ENCODE peak calls at places on chromosome 2, in six cellular contexts. One of them, this sample, is unnamed.

GRCh38 chr2:204538179-204539009 is 6.9 kb upstream of the PARD3B start:
- DNase-seq in neural progenitor cell: peak; percentile 63
- DNase-seq in WERI-Rb-1: no peak
- DNase-seq in tibial artery: no peak
- DNase-seq in sigmoid colon: peak; percentile 75
- DNase-seq in cardiac muscle cell: peak; percentile 54
- DNase-seq in this sample: no peak

GRCh38 chr2:107936427-107937359 is 49.6 kb upstream of the SLC5A7 start:
- DNase-seq in tibial artery: no peak
- DNase-seq in neural progenitor cell: peak; percentile 48
- DNase-seq in WERI-Rb-1: no peak
- DNase-seq in cardiac muscle cell: peak; percentile 2
- DNase-seq in sigmoid colon: no peak
- DNase-seq in this sample: no peak

GRCh38 chr2:110101911-110102774 is 13.5 kb downstream of the MALL start:
- DNase-seq in WERI-Rb-1: no peak
- DNase-seq in neural progenitor cell: no peak
- DNase-seq in cardiac muscle cell: no peak
- DNase-seq in tibial artery: no peak
- DNase-seq in sigmoid colon: no peak
- DNase-seq in this sample: no peak

GRCh38 chr2:85457877-85458316 is 39.4 kb downstream of the SH2D6 start:
- DNase-seq in cardiac muscle cell: no peak
- DNase-seq in sigmoid colon: peak; percentile 29
- DNase-seq in neural progenitor cell: no peak
- DNase-seq in WERI-Rb-1: no peak
- DNase-seq in tibial artery: no peak
- DNase-seq in this sample: no peak

GRCh38 chr2:134819334-134819733 is 19.1 kb upstream of the ACMSD start:
- DNase-seq in tibial artery: no peak
- DNase-seq in sigmoid colon: no peak
- DNase-seq in neural progenitor cell: no peak
- DNase-seq in cardiac muscle cell: no peak
- DNase-seq in WERI-Rb-1: no peak
- DNase-seq in this sample: no peak

GRCh38 chr2:157837851-157838441 is 38.2 kb downstream of the ACVR1 start:
- DNase-seq in WERI-Rb-1: no peak
- DNase-seq in neural progenitor cell: no peak
- DNase-seq in tibial artery: no peak
- DNase-seq in cardiac muscle cell: peak; percentile 43
- DNase-seq in sigmoid colon: peak; percentile 72
- DNase-seq in this sample: no peak

GRCh38 chr2:30185175-30185574 is 38.4 kb downstream of the YPEL5 start:
- DNase-seq in tibial artery: no peak
- DNase-seq in WERI-Rb-1: no peak
- DNase-seq in sigmoid colon: peak; percentile 12
- DNase-seq in cardiac muscle cell: peak; percentile 65
- DNase-seq in neural progenitor cell: no peak
- DNase-seq in this sample: no peak

GRCh38 chr2:177242136-177242987 is 22.2 kb downstream of the NFE2L2 start:
- DNase-seq in cardiac muscle cell: peak; percentile 94
- DNase-seq in neural progenitor cell: no peak
- DNase-seq in WERI-Rb-1: no peak
- DNase-seq in tibial artery: no peak
- DNase-seq in sigmoid colon: peak; percentile 67
- DNase-seq in this sample: no peak

GRCh38 chr2:136135924-136136906 is 18.3 kb upstream of the CXCR4 start:
- DNase-seq in WERI-Rb-1: no peak
- DNase-seq in cardiac muscle cell: peak; percentile 26
- DNase-seq in neural progenitor cell: no peak
- DNase-seq in sigmoid colon: no peak
- DNase-seq in tibial artery: no peak
- DNase-seq in this sample: no peak

GRCh38 chr2:150296795-150297546 is 190.5 kb downstream of the RND3 start:
- DNase-seq in tibial artery: no peak
- DNase-seq in cardiac muscle cell: peak; percentile 67
- DNase-seq in neural progenitor cell: no peak
- DNase-seq in WERI-Rb-1: no peak
- DNase-seq in sigmoid colon: no peak
- DNase-seq in this sample: no peak

GRCh38 chr2:134738150-134738865 is 19.5 kb upstream of the TMEM163 start:
- DNase-seq in sigmoid colon: no peak
- DNase-seq in tibial artery: no peak
- DNase-seq in cardiac muscle cell: peak; percentile 11
- DNase-seq in WERI-Rb-1: no peak
- DNase-seq in neural progenitor cell: no peak
- DNase-seq in this sample: no peak

GRCh38 chr2:55153564-55154315 is 78.4 kb downstream of the CLHC1 start:
- DNase-seq in sigmoid colon: no peak
- DNase-seq in neural progenitor cell: no peak
- DNase-seq in WERI-Rb-1: no peak
- DNase-seq in cardiac muscle cell: peak; percentile 51
- DNase-seq in tibial artery: no peak
- DNase-seq in this sample: no peak

GRCh38 chr2:14996306-14997014 is 363.9 kb downstream of the LRATD1 start:
- DNase-seq in cardiac muscle cell: no peak
- DNase-seq in neural progenitor cell: no peak
- DNase-seq in tibial artery: no peak
- DNase-seq in WERI-Rb-1: peak; percentile 70
- DNase-seq in sigmoid colon: no peak
- DNase-seq in this sample: no peak

GRCh38 chr2:191935247-191935646 is 88.4 kb upstream of the CAVIN2 start:
- DNase-seq in neural progenitor cell: no peak
- DNase-seq in tibial artery: no peak
- DNase-seq in WERI-Rb-1: peak; percentile 86
- DNase-seq in cardiac muscle cell: no peak
- DNase-seq in sigmoid colon: no peak
- DNase-seq in this sample: no peak

GRCh38 chr2:74417763-74418162 is 3.7 kb downstream of the C2orf81 start:
- DNase-seq in neural progenitor cell: no peak
- DNase-seq in sigmoid colon: no peak
- DNase-seq in cardiac muscle cell: no peak
- DNase-seq in WERI-Rb-1: no peak
- DNase-seq in tibial artery: no peak
- DNase-seq in this sample: no peak

GRCh38 chr2:35204325-35204724 is 1151.3 kb upstream of the CRIM1 start:
- DNase-seq in WERI-Rb-1: no peak
- DNase-seq in neural progenitor cell: no peak
- DNase-seq in cardiac muscle cell: no peak
- DNase-seq in sigmoid colon: no peak
- DNase-seq in tibial artery: no peak
- DNase-seq in this sample: no peak

GRCh38 chr2:237693281-237694039 is 66.1 kb downstream of the LRRFIP1 start:
- DNase-seq in tibial artery: no peak
- DNase-seq in sigmoid colon: peak; percentile 69
- DNase-seq in neural progenitor cell: no peak
- DNase-seq in WERI-Rb-1: no peak
- DNase-seq in cardiac muscle cell: no peak
- DNase-seq in this sample: no peak

GRCh38 chr2:11387100-11387390 is 42.6 kb upstream of the ROCK2 start:
- DNase-seq in tibial artery: no peak
- DNase-seq in neural progenitor cell: no peak
- DNase-seq in sigmoid colon: no peak
- DNase-seq in WERI-Rb-1: no peak
- DNase-seq in cardiac muscle cell: peak; percentile 32
- DNase-seq in this sample: no peak

GRCh38 chr2:105072039-105072438 is 34.2 kb downstream of the MRPS9 start:
- DNase-seq in sigmoid colon: no peak
- DNase-seq in cardiac muscle cell: no peak
- DNase-seq in WERI-Rb-1: no peak
- DNase-seq in tibial artery: no peak
- DNase-seq in neural progenitor cell: no peak
- DNase-seq in this sample: no peak

GRCh38 chr2:240812301-240812680 is 7.7 kb downstream of the KIF1A start:
- DNase-seq in sigmoid colon: peak; percentile 59
- DNase-seq in tibial artery: no peak
- DNase-seq in cardiac muscle cell: no peak
- DNase-seq in WERI-Rb-1: no peak
- DNase-seq in neural progenitor cell: no peak
- DNase-seq in this sample: no peak

GRCh38 chr2:85886585-85886984 is 2.2 kb downstream of the ST3GAL5 start:
- DNase-seq in neural progenitor cell: no peak
- DNase-seq in sigmoid colon: peak; percentile 91
- DNase-seq in tibial artery: peak; percentile 83
- DNase-seq in WERI-Rb-1: peak; percentile 36
- DNase-seq in cardiac muscle cell: peak; percentile 86
- DNase-seq in this sample: no peak

GRCh38 chr2:45833968-45834344 is 182.5 kb downstream of the PRKCE start:
- DNase-seq in tibial artery: no peak
- DNase-seq in neural progenitor cell: no peak
- DNase-seq in cardiac muscle cell: no peak
- DNase-seq in WERI-Rb-1: no peak
- DNase-seq in sigmoid colon: no peak
- DNase-seq in this sample: no peak

GRCh38 chr2:212364106-212364505 is 174.5 kb downstream of the ERBB4 start:
- DNase-seq in neural progenitor cell: peak; percentile 25
- DNase-seq in tibial artery: no peak
- DNase-seq in cardiac muscle cell: peak; percentile 50
- DNase-seq in sigmoid colon: no peak
- DNase-seq in WERI-Rb-1: no peak
- DNase-seq in this sample: no peak

GRCh38 chr2:172083725-172084483 is 1.4 kb upstream of the DLX1 start:
- DNase-seq in neural progenitor cell: peak; percentile 35
- DNase-seq in cardiac muscle cell: no peak
- DNase-seq in sigmoid colon: no peak
- DNase-seq in WERI-Rb-1: no peak
- DNase-seq in tibial artery: no peak
- DNase-seq in this sample: no peak

DNA sequence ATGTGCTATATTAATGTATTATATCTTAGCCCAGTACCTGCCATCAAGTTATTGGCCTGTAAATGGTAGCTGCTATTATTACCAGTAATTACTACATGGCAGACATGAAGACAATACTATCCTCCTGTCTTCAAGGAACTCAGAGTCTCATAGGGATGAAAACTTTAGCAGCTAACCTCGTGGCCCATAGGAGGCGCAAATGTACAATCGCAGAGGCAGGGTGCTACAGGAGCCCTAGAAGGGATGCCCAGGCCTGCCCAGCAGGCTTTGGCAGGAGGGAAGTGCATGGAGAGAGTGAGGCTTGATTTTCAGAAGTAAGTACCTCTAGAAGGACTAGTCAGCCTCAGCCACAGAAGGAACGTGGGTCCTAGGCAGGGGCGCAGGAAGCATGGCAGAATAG is 44.7 kb upstream of the KIDINS220 start:
- DNase-seq in WERI-Rb-1: peak; percentile 32
- DNase-seq in neural progenitor cell: peak; percentile 77
- DNase-seq in sigmoid colon: no peak
- DNase-seq in cardiac muscle cell: peak; percentile 47
- DNase-seq in tibial artery: no peak
- DNase-seq in this sample: no peak
- TF ChIP-seq CTCF in WERI-Rb-1: peak; percentile 48
- TF ChIP-seq CTCF in neural progenitor cell: peak; percentile 80
- TF ChIP-seq CTCF in sigmoid colon: no peak
- TF ChIP-seq CTCF in cardiac muscle cell: peak; percentile 48
- TF ChIP-seq CTCF in tibial artery: no peak
- TF ChIP-seq CTCF in this sample: peak; percentile 50

DNA sequence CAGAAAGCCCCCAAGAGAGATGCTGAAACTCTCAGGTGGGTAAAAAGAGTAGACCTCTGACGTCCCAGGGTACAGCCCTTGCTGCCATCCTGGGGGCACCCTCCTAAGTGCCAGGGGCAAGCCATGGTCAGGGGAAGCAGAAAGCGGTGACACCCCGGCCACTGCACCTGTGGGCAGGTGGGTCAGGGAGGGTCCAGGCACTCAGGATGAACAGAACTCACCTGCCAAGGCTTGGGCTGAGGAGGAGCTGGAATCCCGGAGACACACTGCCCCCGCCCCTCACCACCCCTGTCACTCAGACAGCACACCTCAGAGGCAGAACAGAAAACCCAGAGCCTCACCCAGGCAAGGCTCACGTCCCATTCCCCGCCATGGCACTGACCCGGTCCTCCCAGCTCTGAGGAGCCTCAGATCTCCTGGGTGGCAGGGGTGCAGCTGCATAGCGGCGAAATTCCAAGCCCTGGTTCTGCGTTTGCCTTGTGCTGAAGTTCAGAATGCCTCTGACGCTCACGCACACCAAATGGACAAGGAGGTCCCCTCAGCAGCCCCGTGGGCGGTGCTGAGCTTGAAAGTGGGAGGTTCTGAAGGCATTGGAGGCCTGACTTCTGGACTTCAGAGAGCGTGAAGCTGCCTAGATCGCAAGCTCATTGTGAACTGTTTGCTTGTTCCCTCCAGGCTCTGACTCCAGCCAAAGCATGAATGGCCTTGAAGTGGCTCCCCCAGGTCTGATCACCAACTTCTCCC is 4.3 kb downstream of the GPR17 start:
- DNase-seq in neural progenitor cell: no peak
- DNase-seq in sigmoid colon: peak; percentile 93
- DNase-seq in cardiac muscle cell: no peak
- DNase-seq in WERI-Rb-1: no peak
- DNase-seq in tibial artery: no peak
- DNase-seq in this sample: no peak
- TF ChIP-seq CTCF in neural progenitor cell: no peak
- TF ChIP-seq CTCF in sigmoid colon: no peak
- TF ChIP-seq CTCF in cardiac muscle cell: no peak
- TF ChIP-seq CTCF in WERI-Rb-1: no peak
- TF ChIP-seq CTCF in tibial artery: no peak
- TF ChIP-seq CTCF in this sample: peak; percentile 60

DNA sequence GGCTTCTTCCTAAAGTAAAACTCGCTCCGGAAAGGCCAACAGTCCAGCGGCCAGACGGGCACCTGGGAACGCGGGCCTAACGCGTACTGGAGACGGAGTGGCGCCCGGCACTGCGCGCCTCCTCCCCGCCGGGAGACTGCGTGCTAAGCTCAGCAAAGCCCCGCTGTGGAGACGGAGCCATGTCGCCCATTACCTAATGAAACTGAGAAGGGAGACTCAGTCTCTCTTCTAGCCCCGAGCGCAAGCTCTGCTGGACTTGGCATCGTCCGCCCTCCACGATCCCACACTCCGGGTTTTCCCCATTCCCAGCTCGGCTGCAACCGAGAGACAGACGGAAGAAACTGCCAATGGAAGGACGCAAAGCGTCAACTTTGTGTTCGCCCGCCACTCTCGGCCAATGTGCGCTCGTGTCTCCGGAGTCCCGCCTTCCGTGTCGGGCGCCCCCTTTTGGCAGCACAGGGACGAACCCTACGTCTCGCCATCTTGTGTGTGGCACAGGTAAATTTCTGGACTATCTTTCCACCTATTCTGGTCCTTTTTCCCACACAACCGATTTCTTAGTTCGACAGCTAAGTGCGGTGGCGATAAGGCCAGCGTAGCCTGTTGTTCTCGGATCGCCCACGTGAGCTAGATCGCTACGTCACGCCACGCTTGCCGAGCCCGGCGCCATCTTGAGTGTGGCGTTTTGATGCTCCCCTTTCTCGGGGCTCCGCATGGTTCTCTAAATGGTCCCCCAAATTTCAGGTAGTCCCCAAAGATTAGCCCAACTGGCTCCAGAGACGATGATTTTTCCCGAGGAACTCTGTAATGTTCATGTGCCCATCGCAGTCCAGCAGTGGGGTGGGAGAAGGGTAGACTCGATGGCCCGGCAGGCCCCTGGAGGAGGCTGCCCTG is 1.3 kb upstream of the PTMA start:
- DNase-seq in tibial artery: peak; percentile 99
- DNase-seq in sigmoid colon: peak; percentile 100
- DNase-seq in WERI-Rb-1: peak; percentile 98
- DNase-seq in neural progenitor cell: peak; percentile 99
- DNase-seq in cardiac muscle cell: peak; percentile 99
- DNase-seq in this sample: peak; percentile 99
- TF ChIP-seq CTCF in tibial artery: peak; percentile 75
- TF ChIP-seq CTCF in sigmoid colon: peak; percentile 73
- TF ChIP-seq CTCF in WERI-Rb-1: peak; percentile 94
- TF ChIP-seq CTCF in neural progenitor cell: peak; percentile 98
- TF ChIP-seq CTCF in cardiac muscle cell: peak; percentile 93
- TF ChIP-seq CTCF in this sample: peak; percentile 97

GRCh38 chr2:113878743-113879142 is 11.1 kb upstream of the ACTR3 start:
- DNase-seq in sigmoid colon: no peak
- DNase-seq in neural progenitor cell: no peak
- DNase-seq in tibial artery: no peak
- DNase-seq in WERI-Rb-1: no peak
- DNase-seq in cardiac muscle cell: no peak
- DNase-seq in this sample: no peak
- TF ChIP-seq CTCF in sigmoid colon: no peak
- TF ChIP-seq CTCF in neural progenitor cell: no peak
- TF ChIP-seq CTCF in tibial artery: no peak
- TF ChIP-seq CTCF in WERI-Rb-1: no peak
- TF ChIP-seq CTCF in cardiac muscle cell: no peak
- TF ChIP-seq CTCF in this sample: no peak

This sample was measured in chondrocyte.